ENCODE peak calls at places on chromosomes 5 and 9, in nine cellular contexts. One of them, this sample, is unnamed. For H3K4me1, the result is how much of the 10 kb centered on the place peaks cover.

GRCh38 chr9:133054966-133055365 is 6.8 kb upstream of the CEL start:
- DNase-seq in transverse colon: no peak
- DNase-seq in K562: no peak
- DNase-seq in SK-N-SH: peak
- DNase-seq in H1: no peak
- DNase-seq in sigmoid colon: no peak
- DNase-seq in upper lobe of left lung: no peak
- DNase-seq in stomach: no peak
- DNase-seq in suprapubic skin: no peak
- DNase-seq in this sample: no peak

GRCh38 chr5:132263548-132264261 is 6.2 kb downstream of the PDLIM4 start:
- DNase-seq in K562: peak
- DNase-seq in SK-N-SH: peak
- DNase-seq in transverse colon: peak
- DNase-seq in suprapubic skin: peak
- DNase-seq in stomach: no peak
- DNase-seq in sigmoid colon: peak
- DNase-seq in H1: peak
- DNase-seq in upper lobe of left lung: peak
- DNase-seq in this sample: peak

GRCh38 chr5:178386532-178386931 is 153.9 kb upstream of the PHYKPL start:
- DNase-seq in SK-N-SH: peak
- DNase-seq in transverse colon: no peak
- DNase-seq in K562: no peak
- DNase-seq in stomach: no peak
- DNase-seq in upper lobe of left lung: peak
- DNase-seq in H1: no peak
- DNase-seq in sigmoid colon: peak
- DNase-seq in suprapubic skin: no peak
- DNase-seq in this sample: no peak

GRCh38 chr9:116149844-116150243 is 3.7 kb upstream of the PAPPA start:
- DNase-seq in transverse colon: peak
- DNase-seq in stomach: peak
- DNase-seq in SK-N-SH: peak
- DNase-seq in upper lobe of left lung: no peak
- DNase-seq in K562: peak
- DNase-seq in H1: peak
- DNase-seq in suprapubic skin: no peak
- DNase-seq in sigmoid colon: no peak
- DNase-seq in this sample: no peak

GRCh38 chr9:119707228-119707627 is 338.0 kb upstream of the BRINP1 start:
- DNase-seq in transverse colon: no peak
- DNase-seq in H1: no peak
- DNase-seq in upper lobe of left lung: no peak
- DNase-seq in SK-N-SH: no peak
- DNase-seq in K562: no peak
- DNase-seq in stomach: no peak
- DNase-seq in sigmoid colon: no peak
- DNase-seq in suprapubic skin: no peak
- DNase-seq in this sample: peak

GRCh38 chr5:127409923-127410675 is 107.3 kb upstream of the PRRC1 start:
- DNase-seq in upper lobe of left lung: no peak
- DNase-seq in sigmoid colon: no peak
- DNase-seq in H1: no peak
- DNase-seq in K562: no peak
- DNase-seq in suprapubic skin: no peak
- DNase-seq in SK-N-SH: no peak
- DNase-seq in transverse colon: no peak
- DNase-seq in stomach: no peak
- DNase-seq in this sample: no peak

GRCh38 chr5:3912790-3913189 is 317.2 kb downstream of the IRX1 start:
- DNase-seq in transverse colon: no peak
- DNase-seq in stomach: no peak
- DNase-seq in suprapubic skin: no peak
- DNase-seq in upper lobe of left lung: no peak
- DNase-seq in SK-N-SH: no peak
- DNase-seq in H1: no peak
- DNase-seq in K562: no peak
- DNase-seq in sigmoid colon: no peak
- DNase-seq in this sample: peak

GRCh38 chr9:129307227-129307970 is 129.3 kb upstream of the IER5L start:
- DNase-seq in upper lobe of left lung: peak
- DNase-seq in H1: no peak
- DNase-seq in SK-N-SH: no peak
- DNase-seq in K562: no peak
- DNase-seq in stomach: peak
- DNase-seq in transverse colon: no peak
- DNase-seq in suprapubic skin: peak
- DNase-seq in sigmoid colon: no peak
- DNase-seq in this sample: no peak

GRCh38 chr5:109945723-109946480 is 256.2 kb downstream of the MAN2A1 start:
- DNase-seq in stomach: no peak
- DNase-seq in upper lobe of left lung: no peak
- DNase-seq in sigmoid colon: no peak
- DNase-seq in SK-N-SH: no peak
- DNase-seq in transverse colon: no peak
- DNase-seq in K562: no peak
- DNase-seq in H1: no peak
- DNase-seq in suprapubic skin: no peak
- DNase-seq in this sample: peak

DNA sequence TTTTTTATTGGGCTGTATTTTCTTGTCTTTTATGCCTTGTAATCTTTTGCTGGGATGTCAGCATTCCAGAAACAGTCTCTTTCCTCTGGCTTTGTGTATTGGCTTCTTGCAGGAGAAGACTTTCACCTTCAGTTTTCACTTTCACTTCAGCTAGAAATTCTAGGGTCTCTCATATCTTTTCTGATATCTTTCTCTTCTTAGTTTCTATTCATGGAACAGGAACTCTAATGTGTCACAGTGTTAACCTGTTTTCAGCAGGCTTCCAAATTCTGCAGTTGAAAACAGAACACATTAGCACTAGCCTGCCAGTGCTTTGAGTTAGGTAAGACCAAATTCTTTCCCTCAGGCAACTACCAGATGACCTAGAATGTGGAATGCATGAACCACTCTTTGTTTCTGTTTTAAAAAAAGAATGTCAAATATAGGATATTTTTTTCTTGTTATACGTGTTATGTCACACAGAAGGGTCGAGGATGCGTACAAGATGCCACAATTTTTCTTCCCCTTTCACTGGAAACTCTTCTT is 164.7 kb downstream of the TUSC1 start:
- DNase-seq in transverse colon: no peak
- DNase-seq in SK-N-SH: no peak
- DNase-seq in stomach: no peak
- DNase-seq in upper lobe of left lung: no peak
- DNase-seq in H1: no peak
- DNase-seq in suprapubic skin: no peak
- DNase-seq in sigmoid colon: no peak
- DNase-seq in K562: no peak
- DNase-seq in this sample: no peak
- H3K4me1 ChIP-seq in transverse colon: under half
- H3K4me1 ChIP-seq in SK-N-SH: under half
- H3K4me1 ChIP-seq in stomach: under half
- H3K4me1 ChIP-seq in upper lobe of left lung: under half
- H3K4me1 ChIP-seq in H1: under half
- H3K4me1 ChIP-seq in suprapubic skin: under half
- H3K4me1 ChIP-seq in sigmoid colon: under half
- H3K4me1 ChIP-seq in K562: under half
- H3K4me1 ChIP-seq in this sample: under half

GRCh38 chr9:120913673-120914266 is 12.8 kb downstream of the TRAF1 start:
- DNase-seq in K562: peak
- DNase-seq in sigmoid colon: no peak
- DNase-seq in stomach: no peak
- DNase-seq in transverse colon: no peak
- DNase-seq in SK-N-SH: no peak
- DNase-seq in upper lobe of left lung: no peak
- DNase-seq in suprapubic skin: no peak
- DNase-seq in H1: peak
- DNase-seq in this sample: no peak

GRCh38 chr9:120912958-120913672 is 13.5 kb downstream of the TRAF1 start:
- DNase-seq in H1: no peak
- DNase-seq in transverse colon: no peak
- DNase-seq in suprapubic skin: no peak
- DNase-seq in SK-N-SH: no peak
- DNase-seq in K562: peak
- DNase-seq in stomach: no peak
- DNase-seq in sigmoid colon: no peak
- DNase-seq in upper lobe of left lung: no peak
- DNase-seq in this sample: no peak

GRCh38 chr9:120910643-120911042 is 16.0 kb downstream of the TRAF1 start:
- DNase-seq in SK-N-SH: no peak
- DNase-seq in suprapubic skin: no peak
- DNase-seq in sigmoid colon: no peak
- DNase-seq in transverse colon: no peak
- DNase-seq in K562: no peak
- DNase-seq in H1: no peak
- DNase-seq in upper lobe of left lung: no peak
- DNase-seq in stomach: no peak
- DNase-seq in this sample: no peak

GRCh38 chr9:120909904-120910303 is 16.7 kb downstream of the TRAF1 start:
- DNase-seq in stomach: no peak
- DNase-seq in upper lobe of left lung: no peak
- DNase-seq in sigmoid colon: no peak
- DNase-seq in K562: no peak
- DNase-seq in suprapubic skin: no peak
- DNase-seq in SK-N-SH: no peak
- DNase-seq in H1: no peak
- DNase-seq in transverse colon: no peak
- DNase-seq in this sample: no peak

GRCh38 chr9:120911295-120911843 is 15.2 kb downstream of the TRAF1 start:
- DNase-seq in K562: no peak
- DNase-seq in H1: no peak
- DNase-seq in sigmoid colon: no peak
- DNase-seq in SK-N-SH: no peak
- DNase-seq in suprapubic skin: no peak
- DNase-seq in transverse colon: no peak
- DNase-seq in upper lobe of left lung: no peak
- DNase-seq in stomach: no peak
- DNase-seq in this sample: no peak
- TF ChIP-seq POLR2AphosphoS5 in K562: no peak
- TF ChIP-seq POLR2AphosphoS5 in H1: no peak
- TF ChIP-seq POLR2AphosphoS5 in sigmoid colon: no peak
- TF ChIP-seq POLR2AphosphoS5 in SK-N-SH: no peak
- TF ChIP-seq POLR2AphosphoS5 in suprapubic skin: no peak
- TF ChIP-seq POLR2AphosphoS5 in transverse colon: no peak
- TF ChIP-seq POLR2AphosphoS5 in upper lobe of left lung: no peak
- TF ChIP-seq POLR2AphosphoS5 in stomach: no peak
- TF ChIP-seq POLR2AphosphoS5 in this sample: no peak

GRCh38 chr5:1515921-1516571 is 7.7 kb downstream of the LPCAT1 start:
- DNase-seq in H1: peak
- DNase-seq in upper lobe of left lung: peak
- DNase-seq in transverse colon: peak
- DNase-seq in SK-N-SH: no peak
- DNase-seq in stomach: peak
- DNase-seq in sigmoid colon: peak
- DNase-seq in suprapubic skin: peak
- DNase-seq in K562: no peak
- DNase-seq in this sample: no peak
- TF ChIP-seq EP300 in H1: no peak
- TF ChIP-seq EP300 in upper lobe of left lung: no peak
- TF ChIP-seq EP300 in transverse colon: no peak
- TF ChIP-seq EP300 in SK-N-SH: no peak
- TF ChIP-seq EP300 in stomach: no peak
- TF ChIP-seq EP300 in sigmoid colon: no peak
- TF ChIP-seq EP300 in suprapubic skin: no peak
- TF ChIP-seq EP300 in K562: no peak
- TF ChIP-seq EP300 in this sample: no peak

DNA sequence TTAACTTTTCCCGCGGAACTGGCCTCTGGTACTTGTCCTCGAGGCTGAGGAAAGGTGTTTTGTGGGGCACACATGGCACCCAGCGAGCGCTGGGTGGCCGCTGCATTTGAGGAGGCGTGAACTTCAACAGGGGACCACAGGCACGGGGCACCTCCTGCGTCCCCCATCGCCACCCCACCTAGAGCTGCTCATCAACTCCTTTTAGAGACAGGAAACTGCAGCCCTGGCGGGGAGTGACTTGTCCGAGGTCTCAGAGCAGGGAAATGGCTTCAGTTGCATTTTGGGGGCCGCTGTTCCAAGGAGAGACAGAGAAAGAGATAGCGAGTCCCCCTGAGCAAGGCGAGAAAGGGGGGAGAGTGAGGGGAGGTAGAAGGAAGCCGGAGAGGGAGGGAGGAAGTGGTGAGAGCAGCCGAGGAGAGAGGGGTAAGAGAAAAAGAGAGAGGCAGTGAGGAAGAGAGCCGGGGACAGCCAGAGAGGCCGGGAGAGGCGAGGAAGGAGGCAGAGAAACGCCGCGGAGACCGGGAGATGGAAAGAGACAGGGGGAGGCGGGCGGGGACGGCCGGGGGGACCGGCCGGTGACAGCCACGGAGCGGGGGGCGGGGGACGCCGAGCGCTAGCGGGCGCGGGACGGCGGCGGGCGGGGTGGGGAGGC is 12.5 kb upstream of the LHX2 start:
- DNase-seq in sigmoid colon: no peak
- DNase-seq in suprapubic skin: no peak
- DNase-seq in K562: no peak
- DNase-seq in H1: peak
- DNase-seq in upper lobe of left lung: no peak
- DNase-seq in SK-N-SH: peak
- DNase-seq in stomach: no peak
- DNase-seq in transverse colon: no peak
- DNase-seq in this sample: no peak
- H3K4me1 ChIP-seq in sigmoid colon: under half
- H3K4me1 ChIP-seq in suprapubic skin: under half
- H3K4me1 ChIP-seq in K562: under half
- H3K4me1 ChIP-seq in H1: under half
- H3K4me1 ChIP-seq in upper lobe of left lung: under half
- H3K4me1 ChIP-seq in SK-N-SH: under half
- H3K4me1 ChIP-seq in stomach: under half
- H3K4me1 ChIP-seq in transverse colon: under half
- H3K4me1 ChIP-seq in this sample: under half

DNA sequence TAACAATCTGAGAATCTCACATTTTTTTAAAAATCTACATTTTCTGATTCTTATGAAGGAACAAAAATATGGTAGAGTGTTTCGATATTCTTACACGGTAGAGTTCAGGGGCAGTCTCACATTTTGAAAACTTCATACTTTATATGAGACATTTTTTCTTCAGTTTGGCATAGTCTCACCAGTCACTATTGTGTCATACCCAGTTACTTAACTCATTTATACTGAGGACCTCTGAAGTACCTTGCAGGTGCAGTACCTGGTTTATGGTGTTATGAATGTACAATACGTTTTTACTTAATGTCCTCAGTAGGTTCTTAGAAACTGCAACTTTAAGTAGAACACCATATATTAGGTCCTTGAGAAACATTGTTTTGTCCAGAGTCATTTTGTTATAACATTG is 196.6 kb downstream of the SGCD start:
- DNase-seq in sigmoid colon: no peak
- DNase-seq in H1: no peak
- DNase-seq in stomach: no peak
- DNase-seq in transverse colon: no peak
- DNase-seq in SK-N-SH: no peak
- DNase-seq in K562: no peak
- DNase-seq in suprapubic skin: no peak
- DNase-seq in upper lobe of left lung: no peak
- DNase-seq in this sample: no peak
- TF ChIP-seq POLR2AphosphoS5 in sigmoid colon: no peak
- TF ChIP-seq POLR2AphosphoS5 in H1: no peak
- TF ChIP-seq POLR2AphosphoS5 in stomach: no peak
- TF ChIP-seq POLR2AphosphoS5 in transverse colon: no peak
- TF ChIP-seq POLR2AphosphoS5 in SK-N-SH: no peak
- TF ChIP-seq POLR2AphosphoS5 in K562: no peak
- TF ChIP-seq POLR2AphosphoS5 in suprapubic skin: no peak
- TF ChIP-seq POLR2AphosphoS5 in upper lobe of left lung: no peak
- TF ChIP-seq POLR2AphosphoS5 in this sample: no peak

GRCh38 chr5:83991566-83992224 is 271.0 kb upstream of the HAPLN1 start:
- DNase-seq in stomach: no peak
- DNase-seq in transverse colon: no peak
- DNase-seq in K562: no peak
- DNase-seq in upper lobe of left lung: no peak
- DNase-seq in H1: no peak
- DNase-seq in sigmoid colon: no peak
- DNase-seq in SK-N-SH: no peak
- DNase-seq in suprapubic skin: no peak
- DNase-seq in this sample: no peak
- TF ChIP-seq EP300 in stomach: no peak
- TF ChIP-seq EP300 in transverse colon: no peak
- TF ChIP-seq EP300 in K562: no peak
- TF ChIP-seq EP300 in upper lobe of left lung: no peak
- TF ChIP-seq EP300 in H1: no peak
- TF ChIP-seq EP300 in sigmoid colon: no peak
- TF ChIP-seq EP300 in SK-N-SH: no peak
- TF ChIP-seq EP300 in suprapubic skin: no peak
- TF ChIP-seq EP300 in this sample: no peak